ENCODE peak calls at places on chromosomes 2 and 18, in seven cellular contexts. B is CD8-positive, alpha-beta T cell; H is GM12865; V is heart left ventricle; J is psoas muscle; I is mesendoderm; Q is A549. C is an unnamed sample.

GRCh38 chr2:200022511-200022910 is 67.1 kb downstream of the MAIP1 start:
- DNase-seq in B (no peak), H (no peak), V (no peak), J (no peak), I (no peak), Q (no peak), C (no peak)

GRCh38 chr18:62869327-62869726 is 154.0 kb downstream of the PHLPP1 start:
- DNase-seq in B (no peak), H (no peak), V (no peak), J (no peak), I (no peak), Q (no peak), C (no peak)

GRCh38 chr2:188414412-188414811 is 122.7 kb downstream of the GULP1 start:
- DNase-seq in B (no peak), H (no peak), V (no peak), J (no peak), I (no peak), Q (peak), C (no peak)

GRCh38 chr2:236744316-236745105 is 174.9 kb downstream of the ACKR3 start:
- DNase-seq in B (no peak), H (no peak), V (no peak), J (no peak), I (peak), Q (no peak), C (no peak)

GRCh38 chr2:233147136-233147828 is 87.1 kb downstream of the INPP5D start:
- DNase-seq in B (no peak), H (no peak), V (no peak), J (no peak), I (no peak), Q (no peak), C (no peak)

GRCh38 chr2:190765386-190766173 is 115.0 kb upstream of the GLS start:
- DNase-seq in B (no peak), H (no peak), V (no peak), J (no peak), I (no peak), Q (no peak), C (no peak)

GRCh38 chr2:187711122-187711521 is 156.9 kb upstream of the TFPI start:
- DNase-seq in B (no peak), H (no peak), V (no peak), J (no peak), I (no peak), Q (no peak), C (no peak)

GRCh38 chr2:66462196-66462825 is 27.4 kb downstream of the MEIS1 start:
- DNase-seq in B (no peak), H (no peak), V (no peak), J (no peak), I (no peak), Q (no peak), C (no peak)

GRCh38 chr2:104733544-104733943 is 120.4 kb upstream of the POU3F3 start:
- DNase-seq in B (no peak), H (peak), V (no peak), J (no peak), I (peak), Q (peak), C (peak)

GRCh38 chr2:75518638-75519465 is 41.9 kb downstream of the EVA1A start:
- DNase-seq in B (no peak), H (no peak), V (no peak), J (no peak), I (no peak), Q (no peak), C (no peak)

GRCh38 chr18:75582406-75582821 is 154.9 kb upstream of the SMIM21 start:
- DNase-seq in B (no peak), H (no peak), V (no peak), J (no peak), I (no peak), Q (no peak), C (no peak)

GRCh38 chr2:174607584-174607983 is 10.0 kb upstream of the WIPF1 start:
- DNase-seq in B (no peak), H (no peak), V (no peak), J (no peak), I (no peak), Q (no peak), C (no peak)

GRCh38 chr2:174608866-174609214 is 11.2 kb upstream of the WIPF1 start:
- DNase-seq in B (no peak), H (peak), V (no peak), J (no peak), I (no peak), Q (no peak), C (no peak)

GRCh38 chr2:174607989-174608865 is 10.6 kb upstream of the WIPF1 start:
- DNase-seq in B (no peak), H (peak), V (no peak), J (no peak), I (no peak), Q (no peak), C (no peak)

GRCh38 chr2:174605687-174606086 is 8.1 kb upstream of the WIPF1 start:
- DNase-seq in B (no peak), H (peak), V (no peak), J (no peak), I (no peak), Q (peak), C (no peak)

GRCh38 chr2:174606336-174606735 is 8.7 kb upstream of the WIPF1 start:
- DNase-seq in B (no peak), H (peak), V (no peak), J (no peak), I (no peak), Q (peak), C (no peak)
- H3K4me3 ChIP-seq in B (no peak), H (no peak), V (no peak), J (no peak), I (no peak), Q (no peak), C (no peak)

DNA sequence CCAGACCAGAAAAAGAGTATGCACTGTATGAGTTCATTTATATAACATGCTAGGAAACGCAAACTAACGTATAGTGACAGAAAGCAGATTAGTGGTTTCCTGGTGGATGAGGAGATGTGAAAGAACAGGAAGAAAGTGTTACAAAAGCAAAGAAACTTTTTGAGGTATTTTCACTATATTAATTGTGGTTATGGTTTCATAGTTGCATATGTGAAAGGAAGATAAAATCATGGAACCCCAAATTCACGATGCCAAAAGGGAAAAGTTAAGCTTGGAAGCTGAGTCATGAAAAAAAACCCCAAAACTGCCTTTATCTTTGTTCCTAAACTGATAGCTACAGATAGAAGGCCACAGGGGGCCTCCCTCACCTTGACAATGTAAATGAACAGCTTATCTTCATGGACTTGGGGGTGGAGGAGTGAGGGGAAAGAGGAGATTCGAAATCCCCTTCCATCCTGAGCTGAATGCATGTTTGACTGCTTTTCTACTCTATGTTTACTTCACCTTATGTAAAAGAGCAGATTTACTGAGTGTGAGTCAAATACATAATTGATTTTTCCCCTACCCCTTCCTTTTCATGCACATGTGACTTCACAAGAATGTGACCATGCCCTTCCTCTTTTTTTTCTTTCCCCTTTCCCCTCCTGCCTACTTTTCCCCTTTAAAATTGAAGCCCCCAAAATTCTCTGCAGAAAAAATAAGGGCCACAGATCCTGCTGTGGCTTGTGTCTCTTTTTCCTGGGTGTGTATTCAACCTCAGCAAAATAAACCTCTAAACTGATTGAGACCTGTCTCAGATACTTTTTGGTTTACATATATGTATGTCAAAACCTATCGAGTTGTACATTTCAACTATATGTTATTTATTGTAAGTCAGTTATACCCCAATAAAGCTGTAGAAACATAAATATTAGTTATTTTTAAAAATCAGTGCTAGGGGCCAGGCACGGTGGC is 100.1 kb upstream of the TLK1 start:
- DNase-seq in B (no peak), H (peak), V (no peak), J (no peak), I (peak), Q (no peak), C (no peak)
- H3K4me3 ChIP-seq in B (no peak), H (no peak), V (no peak), J (no peak), I (no peak), Q (no peak), C (no peak)

GRCh38 chr18:7592305-7593071 is 25.4 kb downstream of the PTPRM start:
- DNase-seq in B (no peak), H (no peak), V (no peak), J (no peak), I (peak), Q (no peak), C (no peak)

GRCh38 chr18:7586379-7586778 is 19.3 kb downstream of the PTPRM start:
- DNase-seq in B (no peak), H (no peak), V (no peak), J (no peak), I (no peak), Q (no peak), C (no peak)

GRCh38 chr18:7593194-7593819 is 26.2 kb downstream of the PTPRM start:
- DNase-seq in B (no peak), H (no peak), V (no peak), J (no peak), I (no peak), Q (no peak), C (no peak)

GRCh38 chr18:7596133-7596532 is 29.0 kb downstream of the PTPRM start:
- DNase-seq in B (no peak), H (no peak), V (no peak), J (no peak), I (no peak), Q (no peak), C (no peak)

DNA sequence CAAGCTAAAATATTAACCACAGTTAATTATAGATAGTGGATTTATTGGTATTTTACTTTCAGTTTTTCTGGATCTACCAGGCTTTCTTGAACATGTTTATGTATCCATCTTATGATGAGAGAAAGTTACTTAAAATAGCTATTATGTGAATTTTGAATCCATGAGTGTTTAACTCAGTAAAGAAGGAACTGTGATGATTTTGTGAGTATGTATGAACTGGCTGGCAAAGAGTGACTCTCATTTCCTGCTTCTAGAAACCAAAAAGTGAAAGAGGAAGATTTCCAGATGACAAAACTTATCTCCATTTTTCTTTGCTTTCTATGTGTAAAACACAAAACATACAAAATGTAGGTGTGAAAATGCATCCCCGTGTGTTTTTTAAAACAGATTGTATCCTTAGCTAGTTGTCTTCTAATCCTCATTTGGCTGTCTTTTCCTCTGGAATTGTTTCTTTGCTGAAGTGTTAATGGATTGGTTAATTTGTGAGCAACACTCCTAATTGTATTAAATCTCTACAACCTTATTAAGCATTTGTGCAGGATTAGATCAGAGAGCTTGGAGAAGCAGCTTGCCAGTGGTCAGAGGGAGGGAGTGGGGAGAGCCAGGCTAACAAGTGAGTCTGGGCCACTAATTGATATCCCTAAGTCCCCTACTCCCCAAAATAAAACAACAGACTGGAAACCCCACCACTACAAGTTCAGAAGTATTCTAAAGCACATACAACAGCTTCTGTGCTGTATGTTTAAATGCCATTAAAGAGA is 23.9 kb downstream of the PTPRM start:
- DNase-seq in B (no peak), H (no peak), V (no peak), J (no peak), I (no peak), Q (no peak), C (no peak)
- H3K4me3 ChIP-seq in B (no peak), H (no peak), V (no peak), J (no peak), I (no peak), Q (no peak), C (no peak)

DNA sequence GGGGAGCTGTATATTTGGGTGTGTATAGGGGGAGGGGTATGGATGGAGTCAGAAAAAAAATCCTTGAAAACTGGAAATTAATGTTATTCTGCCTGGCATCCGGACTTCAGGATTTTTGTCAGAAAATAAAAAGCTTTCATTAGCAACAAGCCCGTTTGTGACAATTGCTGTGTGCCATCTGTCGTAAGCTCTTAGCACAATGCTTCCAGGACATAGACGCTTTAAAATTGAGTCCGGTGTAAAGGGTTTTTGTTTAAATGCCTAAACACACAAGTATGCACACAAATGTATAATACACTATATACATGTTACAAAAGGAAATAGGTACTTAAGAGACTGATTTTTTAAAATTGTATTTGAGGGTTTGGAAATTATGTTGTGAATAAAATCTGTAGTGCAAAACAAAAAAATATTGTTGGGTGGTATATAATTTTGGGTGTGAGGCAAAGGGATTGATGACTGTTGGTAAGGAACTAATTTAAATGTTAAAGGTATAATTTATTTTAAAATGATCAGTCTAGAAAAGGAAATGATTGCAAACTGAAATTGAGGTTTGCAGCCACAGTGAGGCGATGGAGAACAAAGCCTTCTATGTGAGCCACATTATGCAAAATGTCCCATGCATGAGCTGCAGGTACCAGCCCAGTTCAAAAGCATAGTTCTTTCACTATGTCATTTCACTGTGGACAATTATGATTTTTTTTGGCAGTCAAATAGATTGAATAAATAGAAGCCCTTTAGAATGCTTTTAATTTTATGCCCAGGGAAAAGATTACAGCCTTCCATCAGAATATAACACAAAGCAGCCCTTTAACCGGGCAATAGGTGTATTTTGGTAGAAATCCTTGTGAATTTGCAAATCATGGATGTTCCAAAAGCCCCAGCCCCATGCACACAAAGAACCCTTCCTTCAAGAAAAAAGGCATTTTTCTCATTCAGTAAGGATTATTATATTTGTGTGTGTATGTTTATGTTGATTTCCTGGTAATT is 1.5 kb downstream of the MAP2 start:
- DNase-seq in B (no peak), H (peak), V (peak), J (no peak), I (peak), Q (peak), C (no peak)
- H3K4me3 ChIP-seq in B (no peak), H (no peak), V (peak), J (peak), I (no peak), Q (peak), C (peak)

DNA sequence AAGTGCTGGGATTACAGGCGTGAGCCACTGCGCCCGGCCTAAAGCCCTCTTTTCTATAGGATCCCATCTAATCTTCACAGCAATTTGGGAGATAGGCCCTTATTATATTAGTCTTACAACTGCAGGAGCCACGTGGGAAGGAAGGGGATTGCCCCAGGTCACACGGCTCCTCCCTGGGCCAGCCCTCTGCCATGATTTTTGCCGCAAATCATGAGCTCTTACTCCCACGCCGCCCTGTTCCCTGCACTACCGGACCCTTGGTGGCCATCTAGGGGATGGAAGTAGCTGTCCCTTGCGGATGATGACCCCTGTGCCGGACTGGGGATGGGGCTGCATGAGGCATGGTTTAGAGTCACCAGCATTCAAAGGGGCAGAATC is 28.4 kb upstream of the PTMA start:
- DNase-seq in B (no peak), H (peak), V (no peak), J (no peak), I (peak), Q (no peak), C (no peak)
- H3K4me3 ChIP-seq in B (no peak), H (peak), V (no peak), J (peak), I (no peak), Q (no peak), C (no peak)

GRCh38 chr2:173151671-173152398 is 76.2 kb downstream of the MAP3K20 start:
- DNase-seq in B (no peak), H (peak), V (no peak), J (no peak), I (no peak), Q (no peak), C (no peak)
- H3K4me3 ChIP-seq in B (no peak), H (no peak), V (no peak), J (no peak), I (no peak), Q (no peak), C (no peak)

DNA sequence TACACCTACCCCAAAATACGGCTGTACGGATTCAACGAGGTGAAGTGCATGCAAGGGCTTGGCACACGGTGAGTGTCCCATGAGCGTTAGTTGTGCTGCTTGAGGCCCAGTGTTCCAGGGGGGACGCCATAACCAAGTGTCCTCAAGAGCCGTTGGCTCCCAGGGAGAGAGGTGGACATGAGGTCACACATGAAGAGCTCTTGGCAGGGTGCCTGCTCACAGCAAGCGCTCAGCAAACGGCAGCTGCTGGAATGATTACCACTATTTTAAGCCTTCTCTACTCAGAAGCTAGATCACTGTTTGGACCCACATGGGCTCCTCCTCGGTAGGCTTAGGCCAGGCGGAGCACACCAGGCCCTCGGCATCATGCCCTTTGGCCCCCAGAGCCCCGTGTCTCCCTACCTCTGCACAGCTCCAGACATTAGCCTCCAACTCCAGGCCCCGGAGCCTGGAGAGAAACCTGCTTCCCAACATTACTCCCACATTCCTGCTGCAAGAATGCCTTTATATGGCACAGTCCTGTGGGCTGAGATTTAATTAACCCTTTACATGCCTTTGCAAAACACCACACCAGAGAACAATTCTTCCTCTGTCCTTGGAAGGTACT is 68.4 kb upstream of the PPP1CB start:
- DNase-seq in B (no peak), H (no peak), V (peak), J (peak), I (peak), Q (peak), C (peak)
- H3K4me3 ChIP-seq in B (no peak), H (no peak), V (no peak), J (no peak), I (no peak), Q (no peak), C (no peak)

C was measured in right cardiac atrium.